ENCODE peak calls at places on chromosome X, in ten cellular contexts. V is stomach, U is testis, P is body of pancreas, Z is ovary, Q is K562, D is gastrocnemius medialis, A is sigmoid colon, L is adrenal gland, I is right lobe of liver. F is an unnamed sample.

GRCh38 chrX:154505726-154506125 is 10.3 kb downstream of the FAM3A start:
- DNase-seq in V (no peak), U (no peak), P (no peak), Z (no peak), Q (no peak), D (no peak), A (no peak), L (no peak), I (no peak), F (no peak)

GRCh38 chrX:40107291-40108083 is 9.7 kb upstream of the BCOR start:
- DNase-seq in V (peak), U (peak), P (peak), Z (peak), Q (peak), D (no peak), A (peak), L (peak), I (peak), F (peak)

GRCh38 chrX:25021132-25021498 is 5.3 kb upstream of the ARX start:
- DNase-seq in V (no peak), U (no peak), P (no peak), Z (no peak), Q (no peak), D (no peak), A (no peak), L (no peak), I (no peak), F (no peak)

GRCh38 chrX:38806054-38806389 is 4.8 kb downstream of the MID1IP1 start:
- DNase-seq in V (no peak), U (peak), P (no peak), Z (no peak), Q (peak), D (peak), A (no peak), L (no peak), I (no peak), F (no peak)

GRCh38 chrX:12877386-12877785 is 10.5 kb downstream of the TLR7 start:
- DNase-seq in V (no peak), U (no peak), P (no peak), Z (no peak), Q (no peak), D (no peak), A (no peak), L (no peak), I (no peak), F (no peak)

GRCh38 chrX:150565551-150565950 is 2.9 kb upstream of the MTM1 start:
- DNase-seq in V (no peak), U (no peak), P (no peak), Z (no peak), Q (no peak), D (no peak), A (no peak), L (no peak), I (no peak), F (no peak)

GRCh38 chrX:12950851-12951589 is 23.9 kb upstream of the TMSB4X start:
- DNase-seq in V (peak), U (no peak), P (no peak), Z (no peak), Q (peak), D (no peak), A (no peak), L (no peak), I (no peak), F (peak)

GRCh38 chrX:46279214-46279924 is 265.9 kb downstream of the ZNF674 start:
- DNase-seq in V (no peak), U (no peak), P (no peak), Z (no peak), Q (no peak), D (no peak), A (no peak), L (no peak), I (no peak), F (no peak)

GRCh38 chrX:114390251-114390796 is 193.6 kb upstream of the HTR2C start:
- DNase-seq in V (no peak), U (no peak), P (no peak), Z (no peak), Q (peak), D (no peak), A (no peak), L (no peak), I (no peak), F (no peak)

GRCh38 chrX:119145241-119145653 is 17.6 kb upstream of the KIAA1210 start:
- DNase-seq in V (no peak), U (peak), P (no peak), Z (no peak), Q (peak), D (no peak), A (no peak), L (no peak), I (peak), F (no peak)

GRCh38 chrX:30504309-30504708 is 73.3 kb downstream of the TASL start:
- DNase-seq in V (no peak), U (no peak), P (no peak), Z (no peak), Q (peak), D (no peak), A (no peak), L (no peak), I (no peak), F (no peak)
- TF ChIP-seq CTCF in V (no peak), U (no peak), P (peak), Z (peak), Q (peak), D (peak), A (no peak), L (peak), I (peak), F (no peak)

GRCh38 chrX:30889147-30890125 is at the start of gene TAB3:
- DNase-seq in V (peak), U (peak), P (peak), Z (peak), Q (peak), D (peak), A (peak), L (peak), I (peak), F (peak)
- TF ChIP-seq POLR2A in V (peak), U (peak), P (peak), Z (peak), Q (peak), D (peak), A (no peak), L (peak), I (peak), F (no peak)

DNA sequence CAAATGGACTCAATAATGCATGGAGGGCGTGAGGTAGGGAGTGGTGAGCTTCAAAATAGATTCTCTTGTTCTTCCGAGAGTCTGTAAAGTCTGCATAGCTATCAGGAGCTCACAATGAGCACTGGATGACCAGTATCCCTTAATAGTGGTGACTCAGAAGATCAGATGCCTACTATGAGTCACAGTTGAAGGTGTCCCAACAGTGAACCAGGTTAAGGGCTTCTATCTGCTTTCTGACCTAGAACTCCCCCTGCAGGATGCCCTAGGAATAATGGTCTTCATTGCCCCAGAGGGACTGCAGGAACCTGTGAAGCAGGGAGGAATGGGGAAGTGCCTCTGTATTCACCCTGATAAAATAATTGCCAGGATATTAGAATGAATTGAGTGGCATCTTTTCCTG is 22.1 kb downstream of the DGKK start:
- DNase-seq in V (no peak), U (no peak), P (no peak), Z (no peak), Q (peak), D (no peak), A (no peak), L (no peak), I (no peak), F (no peak)
- TF ChIP-seq CTCF in V (no peak), U (no peak), P (no peak), Z (no peak), Q (peak), D (no peak), A (no peak), L (peak), I (peak), F (no peak)

GRCh38 chrX:71622347-71623104 is 4.2 kb upstream of the CXCR3 start:
- DNase-seq in V (peak), U (peak), P (peak), Z (peak), Q (peak), D (peak), A (peak), L (peak), I (peak), F (peak)
- TF ChIP-seq POLR2A in V (no peak), U (no peak), P (peak), Z (no peak), Q (no peak), D (no peak), A (no peak), L (no peak), I (no peak), F (no peak)

DNA sequence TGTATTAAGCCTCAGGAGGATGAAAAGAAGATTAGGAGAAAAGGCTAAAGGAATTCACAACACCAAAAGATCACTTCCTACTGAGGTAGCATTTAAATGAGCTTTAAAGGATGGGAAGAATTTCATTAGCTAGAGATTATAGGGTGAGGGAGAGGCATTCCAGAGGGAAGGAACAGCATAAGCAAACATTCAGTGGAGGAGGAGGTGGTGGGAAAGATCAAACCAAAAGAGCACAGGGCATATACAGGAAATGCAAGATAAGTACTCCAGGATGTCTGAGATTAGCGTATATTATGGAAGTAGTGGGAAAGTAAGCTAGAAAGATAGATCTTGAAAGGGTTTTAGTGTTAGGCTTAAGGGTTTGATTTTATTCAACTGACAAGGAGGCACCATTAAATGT is 84.8 kb downstream of the COL4A6 start:
- DNase-seq in V (no peak), U (no peak), P (no peak), Z (no peak), Q (no peak), D (no peak), A (no peak), L (no peak), I (no peak), F (no peak)
- TF ChIP-seq CTCF in V (no peak), U (no peak), P (no peak), Z (no peak), Q (no peak), D (no peak), A (no peak), L (no peak), I (no peak), F (no peak)

GRCh38 chrX:54182194-54182863 is 725 bp downstream of the FAM120C start:
- DNase-seq in V (peak), U (peak), P (peak), Z (peak), Q (peak), D (peak), A (peak), L (peak), I (peak), F (peak)
- TF ChIP-seq POLR2A in V (no peak), U (no peak), P (peak), Z (no peak), Q (peak), D (peak), A (no peak), L (no peak), I (peak), F (no peak)